ENCODE peak calls at places on chromosomes 1 and 21, in six cellular contexts. C is transverse colon, H is pancreas, V is adrenal gland, M is IMR-90, L is ascending aorta. A is an unnamed sample.

GRCh38 chr1:53482441-53483153 is 23.4 kb downstream of the DMRTB1 start:
- DNase-seq in M (no peak), C (no peak), H (no peak), V (no peak), L (no peak), A (no peak)

GRCh38 chr1:175158133-175158532 is 34.4 kb downstream of the KIAA0040 start:
- DNase-seq in M (no peak), C (no peak), H (no peak), L (no peak), V (no peak), A (no peak)

GRCh38 chr1:153447498-153448170 is 12.8 kb downstream of the S100A7 start:
- DNase-seq in L (no peak), H (no peak), M (peak; percentile 83), C (no peak), V (no peak), A (no peak)

GRCh38 chr1:21278208-21278861 is 11.9 kb downstream of the ECE1 start:
- DNase-seq in C (no peak), L (no peak), V (no peak), H (peak; percentile 42), M (no peak), A (no peak)

GRCh38 chr1:26021647-26022403 is at the start of gene EXTL1:
- DNase-seq in V (peak; percentile 54), H (no peak), C (no peak), M (peak; percentile 63), L (no peak), A (peak; percentile 57)

GRCh38 chr1:177439301-177439700 is 268.5 kb downstream of the BRINP2 start:
- DNase-seq in V (no peak), M (no peak), H (no peak), C (no peak), L (no peak), A (no peak)

GRCh38 chr1:156661932-156662587 is 15.1 kb downstream of the NES start:
- DNase-seq in C (no peak), M (peak; percentile 60), L (no peak), H (peak; percentile 24), V (no peak), A (peak; percentile 46)

GRCh38 chr1:184745929-184746583 is 8.6 kb downstream of the EDEM3 start:
- DNase-seq in V (no peak), L (no peak), C (no peak), M (no peak), H (no peak), A (no peak)

GRCh38 chr1:97038410-97038809 is 316.8 kb downstream of the PTBP2 start:
- DNase-seq in M (peak; percentile 53), C (no peak), V (no peak), H (no peak), L (no peak), A (no peak)

GRCh38 chr1:39964552-39964951 is 9.6 kb downstream of the MFSD2A start:
- DNase-seq in M (no peak), L (no peak), H (no peak), C (no peak), V (no peak), A (no peak)

GRCh38 chr1:187838335-187839293 is 1009.9 kb downstream of the PLA2G4A start:
- DNase-seq in V (no peak), M (no peak), C (no peak), H (no peak), L (no peak), A (no peak)

GRCh38 chr1:231093158-231093922 is 53.3 kb upstream of the FAM89A start:
- DNase-seq in M (no peak), V (no peak), L (no peak), C (no peak), H (no peak), A (no peak)

GRCh38 chr1:44792736-44793502 is 4.9 kb upstream of the BEST4 start:
- DNase-seq in L (no peak), V (no peak), C (no peak), M (no peak), H (no peak), A (no peak)

GRCh38 chr1:163055005-163055404 is 14.2 kb upstream of the RGS4 start:
- DNase-seq in M (no peak), H (no peak), C (no peak), V (no peak), L (no peak), A (peak; percentile 81)

GRCh38 chr1:2860476-2861142 is 59.1 kb upstream of the TTC34 start:
- DNase-seq in V (no peak), C (no peak), L (no peak), H (peak; percentile 55), M (no peak), A (no peak)
- H3K9me3 ChIP-seq in V (no peaks in the 10 kb centered on the region), C (no peaks in the 10 kb centered on the region), L (no peaks in the 10 kb centered on the region), H (no peaks in the 10 kb centered on the region), M (peaks cover 66% of the 10 kb centered on the region), A (peaks cover 5% of the 10 kb centered on the region)

GRCh38 chr1:32647308-32648134 is 2.8 kb downstream of the ZBTB8OS start:
- DNase-seq in L (no peak), V (no peak), H (no peak), C (no peak), M (no peak), A (no peak)

GRCh38 chr1:32652244-32652962 is 1.4 kb downstream of the RBBP4 start:
- DNase-seq in V (no peak), C (no peak), H (no peak), L (no peak), M (no peak), A (peak; percentile 13)

GRCh38 chr1:32651461-32652073 is 559 bp downstream of the RBBP4 start:
- DNase-seq in C (no peak), V (no peak), M (no peak), H (no peak), L (no peak), A (no peak)

GRCh38 chr1:32650157-32650751 is at the start of gene ZBTB8OS:
- DNase-seq in C (peak; percentile 94), V (peak; percentile 96), M (peak; percentile 92), L (peak; percentile 78), H (peak; percentile 94), A (peak; percentile 96)

GRCh38 chr1:32650752-32651460 is at the start of gene RBBP4:
- DNase-seq in L (peak; percentile 90), V (peak; percentile 98), H (peak; percentile 99), C (peak; percentile 99), M (peak; percentile 96), A (peak; percentile 99)
- H3K4me1 ChIP-seq in L (peaks cover 14% of the 10 kb centered on the region), V (peaks cover 58% of the 10 kb centered on the region), H (peaks cover 23% of the 10 kb centered on the region), C (peaks cover 33% of the 10 kb centered on the region), M (peaks cover 3% of the 10 kb centered on the region), A (peaks cover 28% of the 10 kb centered on the region)

GRCh38 chr1:47837866-47838561 is 159.2 kb downstream of the TRABD2B start:
- DNase-seq in M (no peak), L (no peak), C (peak; percentile 66), H (no peak), V (no peak), A (no peak)
- TF ChIP-seq CTCF in M (no peak), L (no peak), C (no peak), H (no peak), V (no peak), A (no peak)

GRCh38 chr21:42251654-42252053 is 32.7 kb downstream of the ABCG1 start:
- DNase-seq in V (no peak), C (no peak), M (no peak), L (no peak), H (no peak), A (no peak)

GRCh38 chr21:42248241-42248640 is 29.3 kb downstream of the ABCG1 start:
- DNase-seq in H (no peak), V (no peak), M (no peak), C (no peak), L (no peak), A (no peak)

GRCh38 chr21:42247716-42248115 is 28.8 kb downstream of the ABCG1 start:
- DNase-seq in H (no peak), V (no peak), C (no peak), L (no peak), M (no peak), A (no peak)

GRCh38 chr21:42250422-42251403 is 31.8 kb downstream of the ABCG1 start:
- DNase-seq in V (peak; percentile 56), C (no peak), L (no peak), M (no peak), H (no peak), A (no peak)

DNA sequence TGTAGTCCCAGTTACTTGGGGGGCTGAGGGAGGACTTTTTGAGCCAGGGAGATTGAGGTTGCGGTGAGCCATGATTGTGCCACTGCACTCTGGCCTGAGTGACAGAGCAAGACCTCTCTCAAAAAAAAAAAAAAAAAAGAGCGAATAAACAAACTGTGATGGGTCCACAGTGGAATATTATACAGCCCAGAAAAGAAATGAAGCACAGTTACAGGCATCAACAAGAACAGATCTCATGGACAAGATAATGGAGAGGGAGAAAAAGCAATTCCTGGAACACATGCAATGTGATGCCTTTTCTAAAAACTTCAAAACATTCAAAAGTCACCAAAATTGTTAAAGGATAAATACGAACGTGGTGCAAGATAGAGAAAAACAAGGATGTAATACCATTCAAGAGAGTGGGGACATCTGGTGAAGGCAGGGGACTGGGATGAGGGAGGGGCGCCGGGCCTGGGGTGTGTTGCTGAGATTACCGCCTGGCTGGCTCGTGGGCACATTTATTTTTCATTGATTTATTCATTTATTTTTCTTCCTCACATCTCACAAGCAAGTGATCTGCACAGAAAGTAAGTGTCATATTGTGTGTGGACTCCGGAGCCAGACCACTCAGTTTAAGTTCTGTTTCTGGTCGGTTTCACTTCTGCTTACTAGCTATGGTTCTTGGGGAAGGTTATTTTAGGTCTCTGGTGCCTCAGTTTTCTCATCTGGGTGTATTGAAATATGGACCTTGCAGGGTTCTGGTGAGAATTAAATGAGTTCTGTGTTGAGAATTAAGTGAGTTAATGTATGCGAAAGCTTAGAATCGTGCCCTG is 30.1 kb downstream of the ABCG1 start:
- DNase-seq in V (no peak), M (no peak), C (no peak), L (no peak), H (no peak), A (no peak)
- H3K9me3 ChIP-seq in V (no peaks in the 10 kb centered on the region), M (no peaks in the 10 kb centered on the region), C (no peaks in the 10 kb centered on the region), L (no peaks in the 10 kb centered on the region), H (no peaks in the 10 kb centered on the region), A (no peaks in the 10 kb centered on the region)